ENCODE peak calls at places on chromosomes 4 and X, in five cellular contexts. Y, R, O, F and G are unnamed samples.
A peak's percentile ranks its signal among the peaks of the same experiment; 100 is the strongest.

GRCh38 chrX:18353931-18354368 is 538 bp downstream of the SCML2 start:
- DNase-seq in R (no peak), O (no peak), F (no peak), Y (no peak), G (no peak)

GRCh38 chr4:161419822-161420221 is 744.0 kb downstream of the FSTL5 start:
- DNase-seq in O (no peak), F (no peak), Y (no peak), R (no peak), G (no peak)

GRCh38 chrX:136147320-136147901 is at the start of gene FHL1:
- DNase-seq in Y (peak; percentile 80), O (peak; percentile 53), R (peak; percentile 35), F (no peak), G (peak; percentile 89)

GRCh38 chr4:76199664-76200211 is 13.9 kb downstream of the SCARB2 start:
- DNase-seq in R (no peak), O (no peak), Y (no peak), F (no peak), G (no peak)

GRCh38 chr4:183601381-183601780 is 57.6 kb downstream of the RWDD4 start:
- DNase-seq in F (no peak), Y (no peak), O (no peak), R (no peak), G (no peak)

GRCh38 chr4:141027421-141027820 is 105.8 kb downstream of the RNF150 start:
- DNase-seq in R (no peak), O (no peak), F (no peak), Y (no peak), G (no peak)

GRCh38 chr4:162061214-162061613 is 102.6 kb downstream of the FSTL5 start:
- DNase-seq in Y (no peak), F (no peak), R (no peak), O (no peak), G (no peak)

GRCh38 chrX:150211988-150212387 is 151.1 kb upstream of the MAMLD1 start:
- DNase-seq in Y (no peak), R (no peak), F (no peak), O (no peak), G (no peak)

GRCh38 chr4:47686294-47686872 is 151.5 kb downstream of the CORIN start:
- DNase-seq in R (peak; percentile 36), O (peak; percentile 37), Y (no peak), F (no peak), G (peak; percentile 56)

GRCh38 chrX:40307871-40308270 is 210.1 kb upstream of the BCOR start:
- DNase-seq in R (no peak), O (no peak), Y (no peak), F (no peak), G (no peak)

GRCh38 chr4:15784959-15785634 is 7.0 kb downstream of the CD38 start:
- DNase-seq in Y (no peak), F (no peak), R (no peak), O (no peak), G (no peak)

GRCh38 chr4:33715996-33716395 is 2528.3 kb downstream of the ARAP2 start:
- DNase-seq in F (no peak), Y (no peak), R (no peak), O (no peak), G (no peak)

GRCh38 chrX:133852837-133853236 is 132.6 kb downstream of the GPC3 start:
- DNase-seq in Y (no peak), R (no peak), O (no peak), F (no peak), G (no peak)

GRCh38 chrX:123358457-123358856 is 174.4 kb downstream of the GRIA3 start:
- DNase-seq in O (no peak), Y (no peak), R (no peak), F (no peak), G (no peak)

GRCh38 chr4:95086532-95086931 is 328.8 kb downstream of the BMPR1B start:
- DNase-seq in Y (no peak), R (no peak), F (no peak), O (no peak), G (no peak)

GRCh38 chr4:152572417-152573086 is 36.7 kb upstream of the FBXW7 start:
- DNase-seq in F (no peak), Y (no peak), R (no peak), O (no peak), G (no peak)

GRCh38 chr4:76306882-76307669 is 543 bp downstream of the STBD1 start:
- DNase-seq in Y (peak; percentile 83), R (no peak), O (no peak), F (peak; percentile 70), G (peak; percentile 86)

GRCh38 chr4:146192060-146192459 is 16.5 kb downstream of the LSM6 start:
- DNase-seq in O (no peak), R (no peak), F (no peak), Y (no peak), G (no peak)

GRCh38 chr4:139656614-139657486 is 8.8 kb upstream of the MGST2 start:
- DNase-seq in R (peak; percentile 11), O (peak; percentile 46), Y (peak; percentile 63), F (no peak), G (peak; percentile 50)

GRCh38 chrX:56564921-56565861 is 1.8 kb downstream of the UBQLN2 start:
- DNase-seq in Y (no peak), R (no peak), O (no peak), F (no peak), G (no peak)

GRCh38 chr4:55397024-55397520 is 1.3 kb downstream of the TMEM165 start:
- DNase-seq in F (no peak), O (no peak), R (no peak), Y (no peak), G (peak; percentile 33)

GRCh38 chr4:187235456-187236170 is 512.0 kb upstream of the FAT1 start:
- DNase-seq in O (no peak), F (no peak), R (no peak), Y (no peak), G (no peak)

GRCh38 chrX:1946974-1947373 is 332.1 kb downstream of the ASMT start:
- DNase-seq in F (no peak), O (no peak), R (no peak), Y (no peak), G (no peak)

GRCh38 chrX:109886122-109886761 is 116.7 kb upstream of the TMEM164 start:
- DNase-seq in R (no peak), O (no peak), F (no peak), Y (no peak), G (peak; percentile 34)

GRCh38 chr4:82780398-82781231 is 18.0 kb downstream of the SCD5 start:
- DNase-seq in R (no peak), O (no peak), F (no peak), Y (peak; percentile 80), G (peak; percentile 93)

GRCh38 chrX:43581167-43581566 is 74.9 kb upstream of the MAOA start:
- DNase-seq in O (no peak), R (no peak), F (no peak), Y (no peak), G (no peak)

GRCh38 chr4:16852644-16853043 is 45.8 kb downstream of the LDB2 start:
- DNase-seq in Y (no peak), O (no peak), F (no peak), R (no peak), G (no peak)

GRCh38 chr4:108991929-108992328 is 229.1 kb upstream of the ETNPPL start:
- DNase-seq in R (no peak), O (no peak), F (no peak), Y (no peak), G (no peak)

GRCh38 chr4:169611991-169612868 is at the start of gene NEK1:
- DNase-seq in O (peak; percentile 88), R (peak; percentile 81), F (peak; percentile 88), Y (peak; percentile 93), G (peak; percentile 92)

GRCh38 chr4:127355738-127356137 is 277.0 kb upstream of the INTU start:
- DNase-seq in Y (no peak), R (no peak), O (no peak), F (no peak), G (peak; percentile 31)

GRCh38 chrX:57172544-57172943 is 35.3 kb upstream of the SPIN2A start:
- DNase-seq in R (no peak), F (no peak), O (no peak), Y (no peak), G (peak; percentile 22)

GRCh38 chr4:40317921-40318658 is 17.0 kb upstream of the CHRNA9 start:
- DNase-seq in F (no peak), R (no peak), Y (no peak), O (no peak), G (no peak)

GRCh38 chr4:40323866-40324265 is 11.3 kb upstream of the CHRNA9 start:
- DNase-seq in O (no peak), R (no peak), F (no peak), Y (no peak), G (no peak)

GRCh38 chr4:40322853-40323252 is 12.3 kb upstream of the CHRNA9 start:
- DNase-seq in F (no peak), O (no peak), R (no peak), Y (no peak), G (no peak)

GRCh38 chr4:40325406-40326019 is 9.6 kb upstream of the CHRNA9 start:
- DNase-seq in R (peak; percentile 38), O (peak; percentile 84), F (no peak), Y (no peak), G (no peak)

GRCh38 chr4:40321671-40322131 is 13.4 kb upstream of the CHRNA9 start:
- DNase-seq in O (no peak), F (no peak), Y (no peak), R (no peak), G (no peak)
- H3K4me1 ChIP-seq in O (no peaks in the 10 kb centered on the region), F (peaks cover 6% of the 10 kb centered on the region), Y (peaks cover 6% of the 10 kb centered on the region), R (peaks cover 17% of the 10 kb centered on the region), G (peaks cover 3% of the 10 kb centered on the region)

GRCh38 chr4:87053064-87053693 is 118.4 kb downstream of the AFF1 start:
- DNase-seq in F (no peak), Y (no peak), O (no peak), R (no peak), G (no peak)

GRCh38 chr4:87056884-87057283 is 122.1 kb downstream of the AFF1 start:
- DNase-seq in O (no peak), Y (no peak), R (no peak), F (no peak), G (no peak)

GRCh38 chr4:87055340-87055739 is 120.5 kb downstream of the AFF1 start:
- DNase-seq in R (no peak), O (no peak), F (no peak), Y (no peak), G (no peak)

GRCh38 chr4:87053802-87054767 is 119.3 kb downstream of the AFF1 start:
- DNase-seq in F (no peak), R (no peak), Y (no peak), O (no peak), G (no peak)

GRCh38 chr4:87054900-87055299 is 120.1 kb downstream of the AFF1 start:
- DNase-seq in R (no peak), F (no peak), O (no peak), Y (no peak), G (no peak)
- H3K27ac ChIP-seq in R (no peak overlapping the region), F (no peak overlapping the region), O (no peak overlapping the region), Y (peak overlapping the region; percentile 87), G (peak overlapping the region; percentile 68)

GRCh38 chr4:128818442-128818841 is 8.9 kb downstream of the JADE1 start:
- DNase-seq in O (no peak), F (no peak), R (no peak), Y (no peak), G (no peak)
- H3K4me1 ChIP-seq in O (no peaks in the 10 kb centered on the region), F (peaks cover 10% of the 10 kb centered on the region), R (peaks cover 43% of the 10 kb centered on the region), Y (peaks cover 35% of the 10 kb centered on the region), G (no peaks in the 10 kb centered on the region)

DNA sequence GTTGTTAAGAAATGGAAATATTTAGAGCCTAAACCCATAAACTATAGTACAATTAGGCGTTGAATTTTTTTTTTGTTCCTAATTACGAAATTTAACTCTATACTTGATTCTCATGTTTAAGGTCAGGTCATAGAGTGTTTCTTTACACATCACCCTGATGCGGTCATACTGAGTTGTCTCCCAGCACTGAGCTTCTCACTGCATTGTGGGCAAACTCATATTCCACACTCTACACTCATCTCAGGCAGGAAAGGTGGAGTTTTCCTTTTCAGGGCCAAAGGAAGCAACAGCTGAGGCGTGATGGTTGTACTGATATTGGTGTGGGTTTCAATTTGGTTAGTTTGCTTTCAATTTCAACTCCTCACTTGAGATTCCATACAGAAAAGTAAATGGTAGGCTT is 75.4 kb downstream of the FAT4 start:
- DNase-seq in R (no peak), O (no peak), Y (no peak), F (peak; percentile 47), G (no peak)
- H3K27ac ChIP-seq in R (no peak overlapping the region), O (no peak overlapping the region), Y (peak overlapping the region; percentile 34), F (peak overlapping the region; percentile 97), G (peak overlapping the region; percentile 67)